ENCODE peak calls at places on chromosomes 11 and 22, in four cellular contexts. W is cardiac muscle cell, F is frontal cortex, H is fibroblast of mammary gland. G is an unnamed sample.

GRCh38 chr11:97732011-97732632 is 1288.6 kb upstream of the CNTN5 start:
- DNase-seq in W (no peak), F (no peak), H (no peak), G (no peak)

GRCh38 chr22:23700706-23701105 is 9.9 kb downstream of the RGL4 start:
- DNase-seq in W (no peak), F (no peak), H (no peak), G (no peak)

GRCh38 chr11:22197139-22197893 is 4.4 kb downstream of the ANO5 start:
- DNase-seq in W (no peak), F (no peak), H (no peak), G (no peak)

GRCh38 chr11:111602865-111603632 is 800 bp downstream of the SIK2 start:
- DNase-seq in W (peak; percentile 50), F (peak; percentile 18), H (peak; percentile 52), G (peak; percentile 63)

GRCh38 chr22:19708323-19709011 is 5.8 kb upstream of the SEPTIN5 start:
- DNase-seq in W (no peak), F (peak; percentile 1), H (no peak), G (no peak)

GRCh38 chr22:24325105-24325757 is 54.6 kb downstream of the SPECC1L start:
- DNase-seq in W (peak; percentile 51), F (peak; percentile 62), H (peak; percentile 86), G (peak; percentile 60)

GRCh38 chr11:128238521-128239222 is 348.7 kb downstream of the ETS1 start:
- DNase-seq in W (no peak), F (no peak), H (no peak), G (no peak)

GRCh38 chr11:22521226-22521625 is 104.4 kb downstream of the FANCF start:
- DNase-seq in W (no peak), F (no peak), H (peak; percentile 75), G (no peak)

GRCh38 chr11:67120881-67121710 is 2.0 kb downstream of the KDM2A start:
- DNase-seq in W (peak; percentile 48), F (no peak), H (peak; percentile 58), G (peak; percentile 41)

GRCh38 chr11:11267312-11267711 is 85.7 kb downstream of the CSNK2A3 start:
- DNase-seq in W (no peak), F (no peak), H (no peak), G (no peak)

GRCh38 chr11:108592591-108593213 is 866 bp downstream of the EXPH5 start:
- DNase-seq in W (peak; percentile 44), F (peak; percentile 49), H (no peak), G (peak; percentile 53)

GRCh38 chr11:62069961-62070919 is 53.6 kb upstream of the INCENP start:
- DNase-seq in W (peak; percentile 40), F (no peak), H (peak; percentile 37), G (no peak)

GRCh38 chr22:20803696-20804324 is 29.9 kb downstream of the SERPIND1 start:
- DNase-seq in W (peak; percentile 60), F (no peak), H (peak; percentile 41), G (peak; percentile 55)

GRCh38 chr11:108958446-108959123 is 293.7 kb downstream of the DDX10 start:
- DNase-seq in W (no peak), F (no peak), H (peak; percentile 84), G (no peak)

GRCh38 chr11:120024046-120024445 is 113.9 kb downstream of the TRIM29 start:
- DNase-seq in W (no peak), F (no peak), H (peak; percentile 2), G (no peak)

GRCh38 chr11:55648027-55648426 is at the start of gene OR4S2:
- DNase-seq in W (no peak), F (no peak), H (no peak), G (no peak)

GRCh38 chr11:86592047-86592564 is 80.3 kb downstream of the ME3 start:
- DNase-seq in W (no peak), F (no peak), H (peak; percentile 35), G (no peak)

GRCh38 chr11:9646324-9646723 is 17.6 kb upstream of the SWAP70 start:
- DNase-seq in W (no peak), F (no peak), H (no peak), G (no peak)

GRCh38 chr22:23384451-23384850 is 195.6 kb downstream of the IGLL1 start:
- DNase-seq in W (no peak), F (no peak), H (no peak), G (no peak)

GRCh38 chr11:47412152-47412746 is 3.9 kb downstream of the SLC39A13 start:
- DNase-seq in W (peak; percentile 68), F (no peak), H (peak; percentile 51), G (no peak)

GRCh38 chr11:83069441-83070043 is 2.2 kb downstream of the RAB30 start:
- DNase-seq in W (no peak), F (no peak), H (no peak), G (peak; percentile 55)

GRCh38 chr11:35122308-35122707 is 16.7 kb upstream of the CD44 start:
- DNase-seq in W (no peak), F (no peak), H (no peak), G (no peak)

GRCh38 chr22:39109361-39109760 is 12.3 kb downstream of the APOBEC3H start:
- DNase-seq in W (no peak), F (no peak), H (no peak), G (no peak)

GRCh38 chr11:30364139-30364875 is 41.4 kb downstream of the ARL14EP start:
- DNase-seq in W (no peak), F (no peak), H (no peak), G (no peak)

GRCh38 chr11:29208117-29208516 is 808.7 kb downstream of the KCNA4 start:
- DNase-seq in W (no peak), F (no peak), H (no peak), G (no peak)

GRCh38 chr11:35946766-35947165 is 2.9 kb downstream of the LDLRAD3 start:
- DNase-seq in W (no peak), F (no peak), H (no peak), G (no peak)

GRCh38 chr22:23119492-23120414 is 22.0 kb downstream of the RSPH14 start:
- DNase-seq in W (no peak), F (no peak), H (no peak), G (peak; percentile 38)

GRCh38 chr11:122721964-122722266 is 66.4 kb downstream of the UBASH3B start:
- DNase-seq in W (no peak), F (no peak), H (peak; percentile 93), G (no peak)

GRCh38 chr22:49353185-49353584 is 474.5 kb downstream of the BRD1 start:
- DNase-seq in W (no peak), F (no peak), H (no peak), G (no peak)

GRCh38 chr11:115161876-115162275 is 342.3 kb downstream of the CADM1 start:
- DNase-seq in W (no peak), F (no peak), H (no peak), G (no peak)

GRCh38 chr11:117199061-117199915 is at the start of gene TAGLN:
- DNase-seq in W (peak; percentile 91), F (peak; percentile 65), H (peak; percentile 72), G (peak; percentile 29)

GRCh38 chr11:22832315-22833041 is 2.9 kb upstream of the SVIP start:
- DNase-seq in W (no peak), F (no peak), H (peak; percentile 16), G (no peak)

GRCh38 chr22:30326704-30327362 is at the start of gene TBC1D10A:
- DNase-seq in W (peak; percentile 96), F (peak; percentile 100), H (peak; percentile 74), G (peak; percentile 96)

GRCh38 chr22:20653012-20653794 is 120.7 kb upstream of the SERPIND1 start:
- DNase-seq in W (no peak), F (no peak), H (no peak), G (no peak)

GRCh38 chr11:74672956-74673895 is 58.0 kb downstream of the CHRDL2 start:
- DNase-seq in W (no peak), F (no peak), H (peak; percentile 99), G (peak; percentile 75)

G was measured in G401.